ENCODE peak calls at places on chromosomes 2 and 18, in four cellular contexts. Q is WERI-Rb-1, F is GM23338, H is spleen. Y is an unnamed sample.

GRCh38 chr2:160111951-160112798 is 49.8 kb upstream of the PLA2R1 start:
- DNase-seq in Q (no peak), F (no peak), H (no peak), Y (no peak)

GRCh38 chr18:63105636-63106316 is 213.8 kb downstream of the BCL2 start:
- DNase-seq in Q (no peak), F (no peak), H (no peak), Y (no peak)

GRCh38 chr2:68839260-68839833 is 31.9 kb downstream of the BMP10 start:
- DNase-seq in Q (peak), F (peak), H (no peak), Y (no peak)

GRCh38 chr2:229485782-229486181 is 214.7 kb upstream of the PID1 start:
- DNase-seq in Q (no peak), F (no peak), H (no peak), Y (no peak)

GRCh38 chr2:237048595-237048994 is 37.1 kb upstream of the COPS8 start:
- DNase-seq in Q (no peak), F (no peak), H (no peak), Y (no peak)

GRCh38 chr18:48988508-48989303 is 37.9 kb upstream of the SMAD7 start:
- DNase-seq in Q (no peak), F (no peak), H (peak), Y (no peak)

GRCh38 chr2:128414351-128414750 is 95.7 kb upstream of the HS6ST1 start:
- DNase-seq in Q (no peak), F (no peak), H (peak), Y (no peak)

GRCh38 chr18:43279015-43279758 is 1.9 kb upstream of the SYT4 start:
- DNase-seq in Q (peak), F (peak), H (no peak), Y (no peak)

GRCh38 chr18:10927980-10928605 is 221.3 kb downstream of the PIEZO2 start:
- DNase-seq in Q (no peak), F (no peak), H (no peak), Y (no peak)

GRCh38 chr2:19736191-19736831 is 165.5 kb downstream of the TTC32 start:
- DNase-seq in Q (no peak), F (no peak), H (no peak), Y (no peak)

GRCh38 chr2:44268259-44268649 is 7.0 kb upstream of the SLC3A1 start:
- DNase-seq in Q (no peak), F (no peak), H (no peak), Y (peak)

GRCh38 chr2:44271296-44271695 is 4.0 kb upstream of the SLC3A1 start:
- DNase-seq in Q (no peak), F (peak), H (no peak), Y (no peak)

GRCh38 chr2:44269831-44270230 is 5.4 kb upstream of the SLC3A1 start:
- DNase-seq in Q (no peak), F (no peak), H (no peak), Y (no peak)

GRCh38 chr2:44273076-44273475 is 2.2 kb upstream of the SLC3A1 start:
- DNase-seq in Q (no peak), F (no peak), H (no peak), Y (no peak)

DNA sequence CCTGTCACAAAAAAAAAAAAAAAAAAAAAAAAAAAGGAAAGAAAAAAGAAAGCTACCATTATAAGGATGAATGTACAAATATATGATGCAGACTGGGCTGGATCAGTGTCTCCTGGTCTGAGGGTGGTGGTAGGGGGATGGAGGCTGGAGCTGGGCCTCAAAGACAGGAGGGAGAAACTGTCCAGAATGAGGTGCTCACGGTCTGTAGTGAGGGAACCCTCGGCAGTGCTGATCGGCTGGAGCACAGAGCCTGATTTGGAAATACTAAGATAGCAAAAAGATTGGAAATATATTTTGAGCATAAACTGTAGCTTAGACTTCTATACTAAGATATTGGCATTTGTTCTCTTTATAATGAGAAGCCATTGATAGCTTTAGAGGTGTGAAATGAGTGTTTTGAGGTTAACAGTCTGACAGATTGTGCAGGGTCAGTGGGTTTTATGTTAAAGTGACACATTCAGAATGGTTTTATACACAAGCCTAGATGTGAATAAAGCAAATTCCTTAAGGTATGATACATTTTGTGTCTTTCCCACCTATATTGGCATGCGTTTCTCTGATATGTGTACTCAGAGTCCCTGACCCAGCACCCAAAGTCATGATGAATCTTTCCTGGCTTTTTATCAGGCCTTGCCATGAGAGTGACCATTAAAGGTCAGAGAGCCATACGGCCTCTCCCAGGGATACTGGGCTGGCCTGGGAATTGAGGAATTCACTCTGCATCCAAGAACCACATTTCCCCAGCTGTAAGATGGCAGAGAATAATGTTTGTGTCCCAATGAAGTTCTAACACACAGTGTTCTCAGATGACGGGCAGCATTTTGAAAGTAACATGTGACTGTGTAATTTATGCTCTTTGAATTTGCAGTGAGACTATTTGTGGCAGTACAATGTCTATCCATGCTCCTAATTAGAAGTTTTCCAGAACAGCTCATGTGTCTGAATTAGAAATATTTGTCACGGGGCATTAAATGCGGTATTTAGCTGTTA is 7.7 kb upstream of the SLC3A1 start:
- DNase-seq in Q (no peak), F (no peak), H (no peak), Y (peak)
- H3K4me3 ChIP-seq in Q (no peak), F (no peak), H (no peak), Y (no peak)

GRCh38 chr18:22219568-22220355 is 50.4 kb downstream of the GATA6 start:
- DNase-seq in Q (no peak), F (peak), H (no peak), Y (no peak)
- TF ChIP-seq CTCF in Q (no peak), F (peak), H (no peak), Y (peak)

GRCh38 chr2:29920631-29921559 is 491 bp downstream of the ALK start:
- DNase-seq in Q (peak), F (peak), H (no peak), Y (no peak)
- H3K4me3 ChIP-seq in Q (peak), F (peak), H (peak), Y (peak)

GRCh38 chr2:188512456-188512855 is 220.8 kb downstream of the GULP1 start:
- DNase-seq in Q (no peak), F (peak), H (no peak), Y (no peak)
- TF ChIP-seq CTCF in Q (peak), F (peak), H (peak), Y (peak)

GRCh38 chr2:84879595-84880394 is 1.1 kb downstream of the TRABD2A start:
- DNase-seq in Q (no peak), F (peak), H (peak), Y (no peak)
- H3K4me3 ChIP-seq in Q (no peak), F (peak), H (peak), Y (peak)

GRCh38 chr2:112345030-112346027 is 69.9 kb downstream of the ZC3H6 start:
- DNase-seq in Q (peak), F (peak), H (no peak), Y (no peak)
- TF ChIP-seq CTCF in Q (peak), F (peak), H (no peak), Y (peak)

GRCh38 chr2:25881759-25882158 is 3.5 kb upstream of the ASXL2 start:
- DNase-seq in Q (no peak), F (no peak), H (no peak), Y (no peak)

GRCh38 chr2:25878361-25879132 is at the start of gene ASXL2:
- DNase-seq in Q (peak), F (peak), H (peak), Y (peak)

GRCh38 chr2:25877431-25878360 is 591 bp downstream of the ASXL2 start:
- DNase-seq in Q (peak), F (peak), H (peak), Y (no peak)

DNA sequence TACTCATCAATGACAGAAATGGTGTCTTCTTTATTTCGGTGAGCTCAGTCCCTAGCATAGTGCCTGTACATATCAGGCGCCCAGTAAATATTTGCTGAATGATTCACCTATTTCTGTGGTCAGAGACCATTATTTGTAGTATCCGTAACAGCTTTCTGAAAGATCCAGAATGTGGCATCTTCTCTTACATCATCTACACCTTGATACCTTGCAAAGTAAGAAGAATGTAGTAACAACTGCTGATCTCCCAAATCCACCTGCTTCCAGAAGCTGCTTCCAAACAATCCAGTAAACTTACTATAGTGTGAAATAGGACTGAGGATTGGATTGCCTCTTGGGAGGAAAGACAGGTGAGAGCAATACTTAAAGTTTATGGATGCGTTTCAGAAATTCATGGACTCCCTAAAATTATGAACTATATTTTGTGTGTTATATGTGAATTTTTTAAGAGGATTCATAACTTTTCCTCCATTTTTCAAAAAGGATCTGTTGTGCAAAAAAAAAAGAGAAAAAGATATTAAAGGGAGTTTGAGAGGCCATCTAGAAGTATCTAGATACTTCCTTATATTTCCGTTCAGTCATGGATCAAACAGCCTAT is 945 bp upstream of the ASXL2 start:
- DNase-seq in Q (no peak), F (no peak), H (no peak), Y (no peak)
- H3K4me3 ChIP-seq in Q (peak), F (peak), H (peak), Y (peak)

GRCh38 chr18:31553800-31554199 is 37.9 kb upstream of the TTR start:
- DNase-seq in Q (no peak), F (peak), H (no peak), Y (no peak)
- TF ChIP-seq CTCF in Q (peak), F (peak), H (no peak), Y (peak)

GRCh38 chr2:240687741-240688562 is 3.7 kb upstream of the AQP12A start:
- DNase-seq in Q (no peak), F (no peak), H (no peak), Y (no peak)

GRCh38 chr2:240686460-240686859 is 3.8 kb upstream of the AQP12B start:
- DNase-seq in Q (no peak), F (no peak), H (no peak), Y (no peak)

GRCh38 chr2:240687045-240687740 is 4.5 kb upstream of the AQP12A start:
- DNase-seq in Q (no peak), F (no peak), H (no peak), Y (no peak)

GRCh38 chr2:240688563-240688919 is 3.1 kb upstream of the AQP12A start:
- DNase-seq in Q (no peak), F (no peak), H (peak), Y (no peak)

GRCh38 chr2:240685771-240686371 is 3.2 kb upstream of the AQP12B start:
- DNase-seq in Q (no peak), F (peak), H (no peak), Y (no peak)
- H3K4me3 ChIP-seq in Q (no peak), F (no peak), H (no peak), Y (no peak)

GRCh38 chr2:219626540-219626939 is 890 bp upstream of the SLC4A3 start:
- DNase-seq in Q (no peak), F (no peak), H (no peak), Y (no peak)

GRCh38 chr2:219625179-219625578 is 2.3 kb upstream of the SLC4A3 start:
- DNase-seq in Q (no peak), F (no peak), H (peak), Y (no peak)

GRCh38 chr2:219628235-219628985 is 980 bp downstream of the SLC4A3 start:
- DNase-seq in Q (no peak), F (no peak), H (peak), Y (no peak)

GRCh38 chr2:219628986-219629901 is 1.8 kb downstream of the SLC4A3 start:
- DNase-seq in Q (no peak), F (no peak), H (peak), Y (no peak)

GRCh38 chr2:219627105-219628100 is at the start of gene SLC4A3:
- DNase-seq in Q (peak), F (peak), H (peak), Y (no peak)
- TF ChIP-seq CTCF in Q (peak), F (no peak), H (no peak), Y (no peak)

Y was measured in epithelial cell of proximal tubule.